ENCODE peak calls at places on chromosome 19, in ten cellular contexts. V is cardiac fibroblast, M is K562, E is heart right ventricle, B is adrenal gland, I is tibial artery, G is lower lobe of right lung, U is coronary artery, R is kidney, J is LNCaP clone FGC. L is an unnamed sample.

GRCh38 chr19:55165952-55166529 is 372 bp downstream of the DNAAF3 start:
- DNase-seq in V (peak; percentile 79), M (peak; percentile 75), E (peak; percentile 54), B (peak; percentile 70), I (no peak), G (no peak), U (no peak), R (peak; percentile 84), J (peak; percentile 66), L (peak; percentile 90)

GRCh38 chr19:9487016-9487415 is 11.4 kb downstream of the ZNF560 start:
- DNase-seq in V (no peak), M (no peak), E (no peak), B (no peak), I (no peak), G (no peak), U (no peak), R (no peak), J (no peak), L (no peak)

GRCh38 chr19:31294189-31294588 is 55.0 kb downstream of the TSHZ3 start:
- DNase-seq in V (no peak), M (no peak), E (no peak), B (no peak), I (no peak), G (no peak), U (no peak), R (no peak), J (no peak), L (no peak)

GRCh38 chr19:29810504-29810871 is 1.3 kb upstream of the CCNE1 start:
- DNase-seq in V (peak; percentile 31), M (peak; percentile 40), E (no peak), B (peak; percentile 46), I (no peak), G (peak; percentile 41), U (no peak), R (peak; percentile 48), J (no peak), L (peak; percentile 91)

GRCh38 chr19:17680235-17680722 is 7.9 kb downstream of the UNC13A start:
- DNase-seq in V (peak; percentile 66), M (peak; percentile 87), E (peak; percentile 79), B (peak; percentile 84), I (peak; percentile 82), G (peak; percentile 83), U (peak; percentile 89), R (peak; percentile 94), J (no peak), L (peak; percentile 25)

GRCh38 chr19:17616961-17617806 is 61.7 kb downstream of the COLGALT1 start:
- DNase-seq in V (peak; percentile 53), M (peak; percentile 97), E (no peak), B (no peak), I (no peak), G (no peak), U (no peak), R (no peak), J (no peak), L (peak; percentile 63)

GRCh38 chr19:36081385-36081784 is 26.7 kb downstream of the WDR62 start:
- DNase-seq in V (peak; percentile 5), M (no peak), E (no peak), B (no peak), I (no peak), G (no peak), U (no peak), R (peak; percentile 5), J (no peak), L (no peak)

GRCh38 chr19:2561895-2562294 is 86.0 kb downstream of the GADD45B start:
- DNase-seq in V (no peak), M (no peak), E (no peak), B (peak; percentile 5), I (no peak), G (peak; percentile 42), U (no peak), R (peak; percentile 60), J (no peak), L (peak; percentile 23)

GRCh38 chr19:38316477-38317067 is 825 bp upstream of the YIF1B start:
- DNase-seq in V (no peak), M (no peak), E (no peak), B (no peak), I (no peak), G (no peak), U (no peak), R (no peak), J (no peak), L (no peak)

GRCh38 chr19:7115721-7116120 is 46.2 kb downstream of the ZNF557 start:
- DNase-seq in V (no peak), M (no peak), E (no peak), B (no peak), I (no peak), G (no peak), U (no peak), R (no peak), J (no peak), L (no peak)

GRCh38 chr19:7109678-7110289 is 40.3 kb downstream of the ZNF557 start:
- DNase-seq in V (no peak), M (no peak), E (no peak), B (no peak), I (no peak), G (no peak), U (no peak), R (no peak), J (no peak), L (no peak)

GRCh38 chr19:7112675-7113074 is 43.2 kb downstream of the ZNF557 start:
- DNase-seq in V (no peak), M (no peak), E (no peak), B (no peak), I (no peak), G (no peak), U (no peak), R (no peak), J (no peak), L (no peak)

GRCh38 chr19:7117248-7117647 is 47.7 kb downstream of the ZNF557 start:
- DNase-seq in V (no peak), M (no peak), E (no peak), B (no peak), I (no peak), G (no peak), U (no peak), R (no peak), J (no peak), L (no peak)

DNA sequence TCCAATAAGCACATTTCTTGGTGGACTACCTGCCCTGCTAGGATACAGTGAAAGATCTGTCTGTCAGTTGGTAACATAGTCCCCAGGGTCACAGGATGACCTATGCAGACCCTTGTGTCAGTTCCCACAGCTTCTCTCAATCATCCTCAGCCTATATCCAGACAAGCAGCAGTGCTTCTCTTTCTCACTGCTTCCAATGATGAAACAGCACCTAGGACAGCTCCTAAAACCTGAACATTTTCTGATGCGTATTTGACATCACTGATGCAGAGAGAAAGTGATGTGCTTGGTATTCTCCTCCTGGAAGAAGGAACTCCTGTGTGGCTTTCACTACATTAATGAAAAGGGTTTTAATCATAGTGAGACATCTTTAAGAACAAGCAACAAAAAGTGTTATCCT is 43.7 kb downstream of the ZNF557 start:
- DNase-seq in V (no peak), M (no peak), E (no peak), B (no peak), I (no peak), G (no peak), U (no peak), R (no peak), J (no peak), L (no peak)
- H3K4me3 ChIP-seq in V (no peak overlapping the region), M (no peak overlapping the region), E (no peak overlapping the region), B (no peak overlapping the region), I (no peak overlapping the region), G (no peak overlapping the region), U (no peak overlapping the region), R (no peak overlapping the region), J (no peak overlapping the region), L (no peak overlapping the region)

GRCh38 chr19:48713864-48714755 is 5.4 kb downstream of the MAMSTR start:
- DNase-seq in V (peak; percentile 100), M (peak; percentile 99), E (peak; percentile 99), B (peak; percentile 100), I (peak; percentile 99), G (peak; percentile 99), U (peak; percentile 99), R (peak; percentile 100), J (peak; percentile 93), L (peak; percentile 100)

GRCh38 chr19:48715276-48715675 is 4.2 kb downstream of the MAMSTR start:
- DNase-seq in V (no peak), M (no peak), E (no peak), B (no peak), I (no peak), G (peak; percentile 49), U (peak; percentile 79), R (peak; percentile 84), J (no peak), L (no peak)

GRCh38 chr19:48711106-48711662 is 8.3 kb downstream of the MAMSTR start:
- DNase-seq in V (no peak), M (no peak), E (no peak), B (no peak), I (no peak), G (no peak), U (no peak), R (no peak), J (no peak), L (no peak)

GRCh38 chr19:48714759-48715261 is 4.7 kb downstream of the MAMSTR start:
- DNase-seq in V (no peak), M (no peak), E (no peak), B (no peak), I (no peak), G (no peak), U (no peak), R (no peak), J (no peak), L (no peak)

GRCh38 chr19:48713041-48713863 is 6.3 kb downstream of the MAMSTR start:
- DNase-seq in V (peak; percentile 19), M (peak; percentile 63), E (no peak), B (no peak), I (no peak), G (no peak), U (peak; percentile 73), R (peak; percentile 74), J (no peak), L (peak; percentile 45)
- TF ChIP-seq CTCF in V (peak; percentile 60), M (peak; percentile 39), E (no peak), B (no peak), I (no peak), G (no peak), U (no peak), R (no peak), J (no peak), L (peak; percentile 44)

DNA sequence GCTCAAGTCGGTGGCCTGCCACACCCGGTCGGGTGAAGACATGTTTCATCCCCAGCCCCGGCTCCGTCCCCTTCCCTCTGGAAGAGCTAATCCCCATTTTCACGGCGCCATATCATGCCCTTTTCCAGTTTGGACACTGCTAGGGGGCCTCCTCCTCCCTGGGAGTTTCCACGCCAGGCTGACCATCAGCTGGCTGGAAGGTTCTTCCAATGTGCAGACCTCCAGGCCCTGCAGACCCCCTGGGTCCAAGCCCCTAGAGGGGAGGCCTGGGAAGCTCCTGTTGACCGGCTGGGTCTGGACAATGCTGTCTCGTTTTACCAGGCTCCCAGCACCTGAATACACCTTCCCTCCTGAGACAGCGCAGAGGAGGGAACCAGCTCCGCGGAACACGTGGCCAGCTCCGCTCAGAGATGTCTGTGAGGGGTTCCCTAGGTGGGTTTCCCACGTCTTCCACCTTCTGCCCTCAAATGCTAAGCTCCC is 44.7 kb upstream of the RANBP3 start:
- DNase-seq in V (no peak), M (no peak), E (no peak), B (no peak), I (no peak), G (no peak), U (no peak), R (no peak), J (no peak), L (no peak)
- H3K4me3 ChIP-seq in V (no peak overlapping the region), M (no peak overlapping the region), E (no peak overlapping the region), B (no peak overlapping the region), I (no peak overlapping the region), G (no peak overlapping the region), U (no peak overlapping the region), R (no peak overlapping the region), J (no peak overlapping the region), L (no peak overlapping the region)

GRCh38 chr19:56301152-56301551 is 13.5 kb downstream of the ZSCAN5A start:
- DNase-seq in V (peak; percentile 3), M (no peak), E (no peak), B (no peak), I (no peak), G (no peak), U (no peak), R (no peak), J (no peak), L (peak; percentile 9)
- TF ChIP-seq CTCF in V (peak; percentile 11), M (no peak), E (no peak), B (no peak), I (no peak), G (no peak), U (no peak), R (no peak), J (no peak), L (peak; percentile 24)

L was measured in epithelial cell of esophagus.